ENCODE peak calls at places on chromosome 12, in ten cellular contexts. N, C, S, Y, X, J, P, R, T and H are unnamed samples.

GRCh38 chr12:20561886-20562285 is 133.2 kb upstream of the SLCO1C1 start:
- DNase-seq in N (no peak), C (no peak), S (no peak), Y (no peak), X (no peak), J (no peak), P (no peak), R (no peak), T (no peak), H (no peak)

GRCh38 chr12:92675092-92675865 is 27.5 kb upstream of the PLEKHG7 start:
- DNase-seq in N (no peak), C (no peak), S (no peak), Y (no peak), X (no peak), J (no peak), P (no peak), R (no peak), T (no peak), H (no peak)

GRCh38 chr12:109309441-109310246 is 560 bp upstream of the FOXN4 start:
- DNase-seq in N (no peak), C (no peak), S (no peak), Y (no peak), X (no peak), J (no peak), P (no peak), R (no peak), T (no peak), H (no peak)

GRCh38 chr12:68612675-68613074 is 2.0 kb downstream of the RAP1B start:
- DNase-seq in N (no peak), C (no peak), S (no peak), Y (no peak), X (no peak), J (no peak), P (no peak), R (no peak), T (no peak), H (no peak)

GRCh38 chr12:105590571-105590970 is 260.1 kb downstream of the C12orf75 start:
- DNase-seq in N (no peak), C (no peak), S (no peak), Y (no peak), X (no peak), J (no peak), P (no peak), R (no peak), T (no peak), H (no peak)

GRCh38 chr12:14239935-14240872 is 125.3 kb upstream of the ATF7IP start:
- DNase-seq in N (no peak), C (peak), S (no peak), Y (no peak), X (no peak), J (no peak), P (no peak), R (no peak), T (no peak), H (peak)

GRCh38 chr12:6763380-6763779 is 2.8 kb upstream of the PTMS start:
- DNase-seq in N (no peak), C (no peak), S (no peak), Y (no peak), X (no peak), J (no peak), P (no peak), R (no peak), T (no peak), H (no peak)

GRCh38 chr12:11758838-11759509 is 109.5 kb downstream of the ETV6 start:
- DNase-seq in N (no peak), C (peak), S (peak), Y (peak), X (peak), J (no peak), P (no peak), R (no peak), T (no peak), H (peak)

GRCh38 chr12:13559318-13559978 is 362.9 kb downstream of the EMP1 start:
- DNase-seq in N (no peak), C (no peak), S (no peak), Y (peak), X (no peak), J (no peak), P (no peak), R (no peak), T (peak), H (peak)

GRCh38 chr12:1614360-1614759 is 14.7 kb upstream of the WNT5B start:
- DNase-seq in N (no peak), C (no peak), S (no peak), Y (no peak), X (peak), J (no peak), P (no peak), R (no peak), T (no peak), H (no peak)
- TF ChIP-seq POLR2A in N (no peak), C (no peak), S (no peak), Y (no peak), X (no peak), J (no peak), P (no peak), R (no peak), T (no peak), H (no peak)

GRCh38 chr12:89348894-89349669 is 3.2 kb downstream of the DUSP6 start:
- DNase-seq in N (no peak), C (no peak), S (no peak), Y (no peak), X (no peak), J (no peak), P (no peak), R (no peak), T (no peak), H (no peak)

GRCh38 chr12:89346741-89347324 is 5.5 kb downstream of the DUSP6 start:
- DNase-seq in N (no peak), C (no peak), S (peak), Y (no peak), X (no peak), J (peak), P (peak), R (no peak), T (no peak), H (no peak)

GRCh38 chr12:89345830-89346740 is 6.2 kb downstream of the DUSP6 start:
- DNase-seq in N (no peak), C (peak), S (peak), Y (peak), X (no peak), J (peak), P (peak), R (no peak), T (peak), H (peak)

GRCh38 chr12:89345376-89345775 is 6.9 kb downstream of the DUSP6 start:
- DNase-seq in N (no peak), C (no peak), S (no peak), Y (no peak), X (no peak), J (no peak), P (no peak), R (no peak), T (no peak), H (no peak)

DNA sequence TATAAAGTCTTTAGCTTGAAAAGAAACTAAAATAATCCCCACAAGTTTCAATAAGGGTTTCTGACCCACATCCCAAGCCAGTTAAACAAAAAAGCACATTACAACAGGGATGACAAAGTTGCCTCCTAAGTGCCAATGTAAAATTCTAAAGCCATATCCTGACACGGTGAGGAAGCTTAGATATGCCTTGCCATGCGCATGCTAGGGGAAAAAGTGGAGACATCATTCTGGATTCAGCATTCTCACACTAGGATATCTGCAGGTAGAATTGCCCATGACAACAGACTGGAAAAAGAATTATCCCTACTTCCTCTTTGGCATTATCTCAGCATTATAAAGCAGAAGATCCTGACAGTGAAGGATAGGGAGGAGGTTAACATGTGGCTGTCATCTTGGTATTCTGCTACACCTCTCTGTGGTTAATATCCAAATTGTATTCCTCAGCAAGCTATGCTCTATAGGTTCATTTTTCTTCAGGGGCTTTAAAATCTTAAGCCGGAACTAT is 4.9 kb downstream of the DUSP6 start:
- DNase-seq in N (no peak), C (no peak), S (no peak), Y (no peak), X (no peak), J (no peak), P (no peak), R (no peak), T (no peak), H (no peak)
- TF ChIP-seq POLR2A in N (no peak), C (no peak), S (no peak), Y (peak), X (no peak), J (no peak), P (no peak), R (no peak), T (no peak), H (no peak)

GRCh38 chr12:120164293-120164692 is 30.2 kb downstream of the GCN1 start:
- DNase-seq in N (no peak), C (no peak), S (no peak), Y (no peak), X (no peak), J (no peak), P (no peak), R (no peak), T (no peak), H (no peak)
- TF ChIP-seq POLR2A in N (no peak), C (no peak), S (no peak), Y (no peak), X (no peak), J (no peak), P (no peak), R (no peak), T (no peak), H (no peak)

GRCh38 chr12:128818065-128819022 is 5.4 kb downstream of the SLC15A4 start:
- DNase-seq in N (peak), C (no peak), S (no peak), Y (no peak), X (no peak), J (no peak), P (peak), R (no peak), T (peak), H (no peak)
- TF ChIP-seq POLR2A in N (no peak), C (no peak), S (no peak), Y (no peak), X (no peak), J (no peak), P (no peak), R (no peak), T (no peak), H (no peak)